ENCODE peak calls at places on chromosomes 7 and 10, in nine cellular contexts. O, I, E, U, H, X, A, W and T are unnamed samples.
A peak's percentile ranks its signal among the peaks of the same experiment; 100 is the strongest.

GRCh38 chr7:22726345-22726848 is 603 bp upstream of the IL6 start:
- DNase-seq in O (no peak), I (peak; percentile 84), E (peak; percentile 34), U (peak; percentile 77), H (no peak), X (peak; percentile 90), A (peak; percentile 37), W (peak; percentile 32), T (peak; percentile 51)

GRCh38 chr10:17025444-17026295 is 103.9 kb downstream of the CUBN start:
- DNase-seq in O (no peak), I (peak; percentile 94), E (no peak), U (peak; percentile 72), H (no peak), X (no peak), A (peak; percentile 21), W (peak; percentile 19), T (no peak)

GRCh38 chr7:99707096-99707495 is 27.3 kb upstream of the CYP3A5 start:
- DNase-seq in O (no peak), I (no peak), E (no peak), U (no peak), H (no peak), X (peak; percentile 33), A (no peak), W (no peak), T (no peak)

GRCh38 chr7:150428671-150429451 is 21.6 kb upstream of the GIMAP8 start:
- DNase-seq in O (no peak), I (no peak), E (no peak), U (peak; percentile 70), H (peak; percentile 51), X (peak; percentile 41), A (no peak), W (no peak), T (peak; percentile 84)

GRCh38 chr7:67407351-67407750 is 410.7 kb downstream of the TYW1 start:
- DNase-seq in O (no peak), I (no peak), E (no peak), U (no peak), H (no peak), X (no peak), A (no peak), W (no peak), T (no peak)

GRCh38 chr10:96967847-96968246 is 135.7 kb downstream of the LCOR start:
- DNase-seq in O (no peak), I (peak; percentile 9), E (no peak), U (no peak), H (no peak), X (no peak), A (no peak), W (no peak), T (no peak)

GRCh38 chr10:46020871-46021553 is 9.4 kb downstream of the NCOA4 start:
- DNase-seq in O (no peak), I (no peak), E (no peak), U (no peak), H (no peak), X (no peak), A (no peak), W (no peak), T (peak; percentile 94)

GRCh38 chr10:124291009-124291671 is 127.6 kb downstream of the OAT start:
- DNase-seq in O (no peak), I (no peak), E (no peak), U (peak; percentile 83), H (no peak), X (no peak), A (no peak), W (no peak), T (peak; percentile 24)

GRCh38 chr7:20647908-20648776 is 32.7 kb downstream of the ABCB5 start:
- DNase-seq in O (peak; percentile 16), I (peak; percentile 64), E (no peak), U (no peak), H (no peak), X (peak; percentile 86), A (peak; percentile 55), W (peak; percentile 51), T (no peak)

GRCh38 chr10:27611209-27611608 is 107.1 kb downstream of the RAB18 start:
- DNase-seq in O (no peak), I (no peak), E (no peak), U (no peak), H (no peak), X (no peak), A (no peak), W (no peak), T (no peak)

GRCh38 chr7:44093102-44093641 is 10.8 kb upstream of the POLM start:
- DNase-seq in O (no peak), I (no peak), E (no peak), U (no peak), H (no peak), X (no peak), A (no peak), W (no peak), T (peak; percentile 30)

GRCh38 chr7:5177060-5177459 is 13.0 kb upstream of the WIPI2 start:
- DNase-seq in O (no peak), I (peak; percentile 42), E (peak; percentile 93), U (peak; percentile 74), H (peak; percentile 35), X (no peak), A (no peak), W (peak; percentile 88), T (no peak)

GRCh38 chr10:44899450-44900080 is 11.6 kb upstream of the TMEM72 start:
- DNase-seq in O (no peak), I (no peak), E (no peak), U (no peak), H (no peak), X (peak; percentile 44), A (no peak), W (no peak), T (no peak)

GRCh38 chr10:114917927-114918672 is 19.9 kb upstream of the TRUB1 start:
- DNase-seq in O (no peak), I (no peak), E (no peak), U (no peak), H (no peak), X (peak; percentile 64), A (no peak), W (no peak), T (no peak)

GRCh38 chr7:7352845-7353244 is 170.5 kb downstream of the C1GALT1 start:
- DNase-seq in O (no peak), I (no peak), E (no peak), U (no peak), H (no peak), X (peak; percentile 84), A (no peak), W (no peak), T (no peak)

GRCh38 chr7:26393855-26394254 is 102.2 kb downstream of the SNX10 start:
- DNase-seq in O (no peak), I (no peak), E (no peak), U (no peak), H (no peak), X (no peak), A (no peak), W (no peak), T (no peak)

GRCh38 chr10:19853839-19854238 is 37.6 kb downstream of the PLXDC2 start:
- DNase-seq in O (no peak), I (no peak), E (no peak), U (no peak), H (no peak), X (peak; percentile 14), A (no peak), W (peak; percentile 20), T (no peak)

GRCh38 chr10:113273151-113273876 is 279.5 kb upstream of the HABP2 start:
- DNase-seq in O (no peak), I (peak; percentile 8), E (no peak), U (no peak), H (no peak), X (peak; percentile 25), A (no peak), W (no peak), T (peak; percentile 26)

DNA sequence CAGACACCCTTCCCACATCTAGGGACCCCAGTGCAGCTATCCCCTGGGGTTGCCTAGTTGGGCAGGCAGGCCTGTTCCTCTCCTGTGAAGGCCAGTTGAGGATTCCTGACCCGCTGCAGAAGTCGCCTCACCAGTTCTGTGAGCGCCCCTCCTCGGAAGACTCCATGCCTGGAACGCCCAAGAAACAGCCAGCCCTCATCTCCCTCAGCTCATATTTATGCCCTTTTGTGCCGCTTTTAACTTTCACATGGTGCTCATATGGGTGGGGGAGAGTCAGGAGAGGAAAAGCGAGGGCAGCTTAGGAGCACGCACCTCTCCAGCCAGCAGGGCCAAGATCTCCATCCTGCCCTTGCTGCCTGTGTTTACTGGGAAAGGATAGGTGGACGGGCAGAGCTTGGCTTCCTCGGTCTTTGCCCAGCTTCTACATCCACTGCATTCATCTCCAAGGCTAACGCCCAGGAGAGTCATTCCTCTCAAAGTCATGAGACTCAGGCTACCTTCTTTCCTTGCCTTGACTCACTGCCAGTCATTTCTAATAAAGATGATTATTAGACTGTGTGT is 286.6 kb downstream of the USP6NL start:
- DNase-seq in O (no peak), I (no peak), E (no peak), U (no peak), H (no peak), X (no peak), A (no peak), W (no peak), T (no peak)
- H3K27ac ChIP-seq in O (no peak overlapping the region), I (no peak overlapping the region), E (no peak overlapping the region), U (no peak overlapping the region), H (no peak overlapping the region), X (no peak overlapping the region), A (no peak overlapping the region), W (no peak overlapping the region), T (no peak overlapping the region)

DNA sequence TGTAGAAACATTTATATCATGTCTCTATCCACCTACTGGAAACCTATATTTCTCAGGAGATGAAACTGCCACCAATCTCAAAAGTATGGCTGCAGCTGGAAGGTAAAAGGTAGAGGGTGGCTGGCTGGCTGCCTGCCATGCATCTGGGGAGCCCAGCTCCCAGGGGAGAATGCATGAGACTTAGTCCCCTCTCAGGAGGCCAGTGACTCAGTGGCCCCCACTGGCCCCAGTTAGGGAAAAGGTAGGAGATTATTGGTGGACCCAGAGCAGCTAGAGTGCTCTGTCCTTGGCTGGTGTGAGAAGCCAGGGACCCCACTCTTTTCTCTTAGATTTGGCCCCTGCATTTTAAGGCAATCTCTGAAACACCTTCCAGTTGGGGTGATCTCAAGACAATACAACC is 6.8 kb upstream of the NKX2-3 start:
- DNase-seq in O (no peak), I (no peak), E (no peak), U (no peak), H (no peak), X (no peak), A (no peak), W (no peak), T (no peak)
- TF ChIP-seq POLR2AphosphoS5 in O (no peak), I (no peak), E (no peak), U (no peak), H (no peak), X (no peak), A (no peak), W (no peak), T (no peak)

GRCh38 chr10:93758911-93759410 is 1.2 kb downstream of the LGI1 start:
- DNase-seq in O (no peak), I (no peak), E (no peak), U (no peak), H (no peak), X (no peak), A (no peak), W (no peak), T (no peak)
- H3K27ac ChIP-seq in O (no peak overlapping the region), I (no peak overlapping the region), E (no peak overlapping the region), U (peak overlapping the region; percentile 55), H (no peak overlapping the region), X (no peak overlapping the region), A (no peak overlapping the region), W (no peak overlapping the region), T (no peak overlapping the region)

DNA sequence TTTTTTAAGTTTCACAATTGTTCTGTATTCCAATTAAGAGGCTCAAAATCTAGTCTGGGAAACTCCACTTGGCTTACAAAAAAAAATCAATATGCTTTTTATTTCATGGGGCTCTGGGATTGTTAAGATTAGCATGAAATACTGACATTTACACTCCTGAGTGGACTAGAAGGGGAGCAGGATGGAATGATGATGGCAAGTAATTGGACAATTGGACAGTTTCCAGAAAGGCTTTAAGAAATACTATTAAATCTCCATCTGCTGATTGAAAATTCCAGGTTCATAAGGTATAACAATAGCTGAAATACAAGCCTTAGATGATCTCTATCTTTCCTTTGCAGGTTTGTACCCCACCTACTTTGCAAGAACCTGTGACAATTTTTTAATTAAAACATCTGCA is 184.4 kb downstream of the LRRTM3 start:
- DNase-seq in O (no peak), I (no peak), E (no peak), U (no peak), H (no peak), X (no peak), A (no peak), W (no peak), T (no peak)
- TF ChIP-seq POLR2AphosphoS5 in O (no peak), I (no peak), E (no peak), U (no peak), H (no peak), X (no peak), A (no peak), W (no peak), T (no peak)